ENCODE peak calls at places on chromosomes 3 and 15, in six cellular contexts. One of them, this sample, is unnamed.

GRCh38 chr3:177597325-177598109 is 400.2 kb upstream of the TBL1XR1 start:
- DNase-seq in BJ: peak
- DNase-seq in lower lobe of right lung: no peak
- DNase-seq in aorta: no peak
- DNase-seq in fibroblast of pulmonary artery: peak
- DNase-seq in A549: no peak
- DNase-seq in this sample: peak

GRCh38 chr3:123723527-123724168 is 138.8 kb upstream of the HACD2 start:
- DNase-seq in BJ: no peak
- DNase-seq in lower lobe of right lung: no peak
- DNase-seq in aorta: no peak
- DNase-seq in fibroblast of pulmonary artery: peak
- DNase-seq in A549: peak
- DNase-seq in this sample: no peak

GRCh38 chr15:92161039-92161670 is 232.5 kb upstream of the ST8SIA2 start:
- DNase-seq in BJ: no peak
- DNase-seq in lower lobe of right lung: no peak
- DNase-seq in aorta: no peak
- DNase-seq in fibroblast of pulmonary artery: no peak
- DNase-seq in A549: no peak
- DNase-seq in this sample: no peak

GRCh38 chr3:73110530-73110929 is 49.1 kb downstream of the EBLN2 start:
- DNase-seq in BJ: no peak
- DNase-seq in lower lobe of right lung: no peak
- DNase-seq in aorta: no peak
- DNase-seq in fibroblast of pulmonary artery: no peak
- DNase-seq in A549: no peak
- DNase-seq in this sample: no peak

GRCh38 chr15:62052714-62053113 is 7.5 kb downstream of the VPS13C start:
- DNase-seq in BJ: no peak
- DNase-seq in lower lobe of right lung: no peak
- DNase-seq in aorta: no peak
- DNase-seq in fibroblast of pulmonary artery: no peak
- DNase-seq in A549: no peak
- DNase-seq in this sample: no peak

GRCh38 chr3:156837130-156837529 is 11.0 kb downstream of the LEKR1 start:
- DNase-seq in BJ: no peak
- DNase-seq in lower lobe of right lung: no peak
- DNase-seq in aorta: no peak
- DNase-seq in fibroblast of pulmonary artery: no peak
- DNase-seq in A549: no peak
- DNase-seq in this sample: no peak

GRCh38 chr3:38534180-38534579 is 38.0 kb downstream of the EXOG start:
- DNase-seq in BJ: no peak
- DNase-seq in lower lobe of right lung: no peak
- DNase-seq in aorta: no peak
- DNase-seq in fibroblast of pulmonary artery: no peak
- DNase-seq in A549: no peak
- DNase-seq in this sample: no peak

GRCh38 chr15:93948728-93949127 is 282.6 kb upstream of the MCTP2 start:
- DNase-seq in BJ: no peak
- DNase-seq in lower lobe of right lung: no peak
- DNase-seq in aorta: no peak
- DNase-seq in fibroblast of pulmonary artery: no peak
- DNase-seq in A549: no peak
- DNase-seq in this sample: no peak

GRCh38 chr15:20644026-20644425 is 102.4 kb upstream of the GOLGA6L6 start:
- DNase-seq in BJ: no peak
- DNase-seq in lower lobe of right lung: no peak
- DNase-seq in aorta: peak
- DNase-seq in fibroblast of pulmonary artery: no peak
- DNase-seq in A549: no peak
- DNase-seq in this sample: no peak

GRCh38 chr15:45385568-45385967 is 7.2 kb upstream of the GATM start:
- DNase-seq in BJ: no peak
- DNase-seq in lower lobe of right lung: no peak
- DNase-seq in aorta: no peak
- DNase-seq in fibroblast of pulmonary artery: no peak
- DNase-seq in A549: no peak
- DNase-seq in this sample: no peak

GRCh38 chr3:189756651-189757078 is 125.5 kb downstream of the TP63 start:
- DNase-seq in BJ: no peak
- DNase-seq in lower lobe of right lung: no peak
- DNase-seq in aorta: no peak
- DNase-seq in fibroblast of pulmonary artery: no peak
- DNase-seq in A549: peak
- DNase-seq in this sample: no peak

GRCh38 chr3:171192176-171192854 is 165.8 kb upstream of the SLC2A2 start:
- DNase-seq in BJ: peak
- DNase-seq in lower lobe of right lung: no peak
- DNase-seq in aorta: no peak
- DNase-seq in fibroblast of pulmonary artery: peak
- DNase-seq in A549: peak
- DNase-seq in this sample: peak

GRCh38 chr3:197356275-197356674 is 57.9 kb upstream of the DLG1 start:
- DNase-seq in BJ: no peak
- DNase-seq in lower lobe of right lung: no peak
- DNase-seq in aorta: peak
- DNase-seq in fibroblast of pulmonary artery: no peak
- DNase-seq in A549: no peak
- DNase-seq in this sample: no peak

GRCh38 chr3:49673715-49674490 is at the start of gene APEH:
- DNase-seq in BJ: peak
- DNase-seq in lower lobe of right lung: peak
- DNase-seq in aorta: peak
- DNase-seq in fibroblast of pulmonary artery: peak
- DNase-seq in A549: peak
- DNase-seq in this sample: peak

GRCh38 chr3:55200916-55201315 is 273.1 kb upstream of the LRTM1 start:
- DNase-seq in BJ: no peak
- DNase-seq in lower lobe of right lung: no peak
- DNase-seq in aorta: no peak
- DNase-seq in fibroblast of pulmonary artery: no peak
- DNase-seq in A549: no peak
- DNase-seq in this sample: no peak

GRCh38 chr15:75669191-75669878 is 21.6 kb downstream of the SNX33 start:
- DNase-seq in BJ: no peak
- DNase-seq in lower lobe of right lung: no peak
- DNase-seq in aorta: no peak
- DNase-seq in fibroblast of pulmonary artery: peak
- DNase-seq in A549: peak
- DNase-seq in this sample: no peak

GRCh38 chr3:185205865-185206264 is 48.0 kb downstream of the EHHADH start:
- DNase-seq in BJ: no peak
- DNase-seq in lower lobe of right lung: no peak
- DNase-seq in aorta: no peak
- DNase-seq in fibroblast of pulmonary artery: no peak
- DNase-seq in A549: no peak
- DNase-seq in this sample: no peak

DNA sequence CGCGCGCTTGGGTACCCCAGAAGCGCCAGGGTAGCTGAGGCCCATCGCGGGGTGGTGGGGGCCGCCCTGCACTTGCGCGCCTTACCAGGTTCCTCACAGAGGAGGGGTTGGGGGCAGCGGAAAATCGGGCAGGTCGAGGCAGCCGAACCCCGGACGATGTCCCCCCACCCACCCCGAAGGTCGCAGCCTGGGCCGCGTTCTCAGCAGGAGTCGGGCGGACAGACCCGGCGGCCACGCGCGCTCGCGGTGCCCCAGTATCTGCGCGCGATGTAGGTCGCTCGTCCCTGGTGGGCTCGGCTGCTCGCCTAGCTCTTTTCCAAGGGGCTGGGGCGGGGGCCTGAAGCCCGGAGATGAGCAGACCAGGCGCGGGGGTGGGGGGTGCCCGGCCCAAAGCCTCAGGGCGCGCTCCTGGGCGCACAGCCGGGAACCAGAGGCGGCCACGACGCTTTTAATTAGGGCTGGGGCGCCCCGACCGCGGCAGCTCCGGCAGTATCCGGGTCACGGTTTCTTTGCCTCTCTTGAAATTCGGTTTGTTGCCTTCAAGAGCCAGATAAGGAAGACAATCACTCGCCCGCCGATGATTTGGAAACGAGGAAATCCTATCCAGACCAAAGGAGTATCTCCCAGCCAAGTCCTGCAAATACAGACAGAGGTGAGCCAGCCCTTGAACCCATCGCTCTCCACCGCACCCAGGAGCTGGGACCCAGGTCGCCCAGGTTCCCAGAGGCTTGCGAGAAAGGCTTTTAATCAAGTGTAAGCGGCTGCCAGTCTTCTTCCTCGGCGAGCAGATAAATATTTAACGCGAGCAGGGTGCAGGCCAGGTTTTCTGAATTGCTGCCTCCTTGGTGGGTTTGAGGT is 4.6 kb downstream of the SKOR1 start:
- DNase-seq in BJ: no peak
- DNase-seq in lower lobe of right lung: no peak
- DNase-seq in aorta: peak
- DNase-seq in fibroblast of pulmonary artery: no peak
- DNase-seq in A549: no peak
- DNase-seq in this sample: no peak
- H3K4me3 ChIP-seq in BJ: no peak
- H3K4me3 ChIP-seq in lower lobe of right lung: no peak
- H3K4me3 ChIP-seq in aorta: no peak
- H3K4me3 ChIP-seq in fibroblast of pulmonary artery: no peak
- H3K4me3 ChIP-seq in A549: no peak
- H3K4me3 ChIP-seq in this sample: no peak

GRCh38 chr3:12558706-12559105 is 1.8 kb downstream of the MKRN2 start:
- DNase-seq in BJ: no peak
- DNase-seq in lower lobe of right lung: no peak
- DNase-seq in aorta: no peak
- DNase-seq in fibroblast of pulmonary artery: no peak
- DNase-seq in A549: no peak
- DNase-seq in this sample: no peak
- H3K4me3 ChIP-seq in BJ: peak
- H3K4me3 ChIP-seq in lower lobe of right lung: no peak
- H3K4me3 ChIP-seq in aorta: no peak
- H3K4me3 ChIP-seq in fibroblast of pulmonary artery: peak
- H3K4me3 ChIP-seq in A549: no peak
- H3K4me3 ChIP-seq in this sample: no peak

GRCh38 chr3:52533623-52534280 is at the start of gene NT5DC2:
- DNase-seq in BJ: no peak
- DNase-seq in lower lobe of right lung: no peak
- DNase-seq in aorta: peak
- DNase-seq in fibroblast of pulmonary artery: peak
- DNase-seq in A549: peak
- DNase-seq in this sample: no peak

GRCh38 chr3:52535411-52536111 is 844 bp upstream of the UQCC5 start:
- DNase-seq in BJ: no peak
- DNase-seq in lower lobe of right lung: no peak
- DNase-seq in aorta: peak
- DNase-seq in fibroblast of pulmonary artery: no peak
- DNase-seq in A549: no peak
- DNase-seq in this sample: no peak

GRCh38 chr3:52536112-52536368 is 365 bp upstream of the UQCC5 start:
- DNase-seq in BJ: no peak
- DNase-seq in lower lobe of right lung: no peak
- DNase-seq in aorta: no peak
- DNase-seq in fibroblast of pulmonary artery: no peak
- DNase-seq in A549: no peak
- DNase-seq in this sample: no peak

GRCh38 chr3:52532838-52533622 is 627 bp downstream of the NT5DC2 start:
- DNase-seq in BJ: no peak
- DNase-seq in lower lobe of right lung: no peak
- DNase-seq in aorta: peak
- DNase-seq in fibroblast of pulmonary artery: peak
- DNase-seq in A549: no peak
- DNase-seq in this sample: no peak

GRCh38 chr3:52534281-52535183 is 875 bp upstream of the NT5DC2 start:
- DNase-seq in BJ: no peak
- DNase-seq in lower lobe of right lung: no peak
- DNase-seq in aorta: peak
- DNase-seq in fibroblast of pulmonary artery: peak
- DNase-seq in A549: no peak
- DNase-seq in this sample: no peak
- H3K4me3 ChIP-seq in BJ: peak
- H3K4me3 ChIP-seq in lower lobe of right lung: peak
- H3K4me3 ChIP-seq in aorta: peak
- H3K4me3 ChIP-seq in fibroblast of pulmonary artery: peak
- H3K4me3 ChIP-seq in A549: peak
- H3K4me3 ChIP-seq in this sample: peak

GRCh38 chr3:13281657-13282527 is 138.2 kb downstream of the NUP210 start:
- DNase-seq in BJ: no peak
- DNase-seq in lower lobe of right lung: peak
- DNase-seq in aorta: peak
- DNase-seq in fibroblast of pulmonary artery: no peak
- DNase-seq in A549: peak
- DNase-seq in this sample: no peak
- H3K4me3 ChIP-seq in BJ: no peak
- H3K4me3 ChIP-seq in lower lobe of right lung: peak
- H3K4me3 ChIP-seq in aorta: peak
- H3K4me3 ChIP-seq in fibroblast of pulmonary artery: no peak
- H3K4me3 ChIP-seq in A549: peak
- H3K4me3 ChIP-seq in this sample: no peak

DNA sequence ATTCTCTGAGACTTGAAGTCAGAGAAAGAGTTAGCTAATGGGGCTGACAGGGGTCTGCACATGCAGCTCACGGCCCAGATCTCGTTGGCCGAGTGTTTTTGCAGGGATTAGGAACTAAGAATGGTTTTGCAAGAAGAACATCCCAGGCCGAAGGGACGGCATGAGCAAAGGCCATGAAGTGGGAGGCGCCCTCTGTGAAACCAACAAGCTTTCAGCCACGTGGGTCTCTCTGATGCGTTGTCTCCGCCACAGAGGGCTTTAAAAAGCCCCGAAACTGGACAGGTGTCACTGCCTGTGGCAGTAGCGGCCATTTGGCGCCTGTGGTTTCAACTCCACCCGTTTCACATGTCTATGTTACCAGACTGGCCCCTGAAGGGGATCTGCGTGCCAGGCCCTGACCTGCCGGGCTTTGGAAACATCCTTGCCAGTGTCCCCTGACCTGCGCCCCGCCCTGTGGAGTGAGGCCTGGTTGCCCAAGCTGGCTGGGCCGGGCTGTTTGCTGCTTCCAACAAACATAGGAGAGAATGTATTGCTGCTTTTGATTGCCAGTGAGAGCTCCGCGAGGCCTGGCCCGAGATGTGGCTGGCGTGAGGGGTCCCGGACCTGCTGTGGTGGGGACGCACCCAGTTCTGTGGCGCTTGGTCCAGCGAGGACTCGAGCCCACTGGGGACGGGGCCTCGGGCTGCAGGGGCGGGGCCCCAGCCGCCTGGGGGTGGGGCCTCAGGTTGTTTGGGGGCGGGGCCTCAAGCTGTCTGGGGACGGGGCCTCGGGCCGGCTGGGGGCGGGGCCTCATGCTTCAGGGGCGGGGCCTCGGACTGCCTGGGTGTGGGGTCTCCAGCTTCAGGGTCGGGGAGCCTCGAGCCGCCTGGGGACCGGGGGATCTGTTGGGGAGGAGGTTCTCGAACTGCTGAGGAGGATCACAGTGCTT is 30.4 kb downstream of the GOLGA6L2 start:
- DNase-seq in BJ: no peak
- DNase-seq in lower lobe of right lung: no peak
- DNase-seq in aorta: peak
- DNase-seq in fibroblast of pulmonary artery: no peak
- DNase-seq in A549: no peak
- DNase-seq in this sample: no peak
- H3K4me3 ChIP-seq in BJ: no peak
- H3K4me3 ChIP-seq in lower lobe of right lung: no peak
- H3K4me3 ChIP-seq in aorta: no peak
- H3K4me3 ChIP-seq in fibroblast of pulmonary artery: no peak
- H3K4me3 ChIP-seq in A549: no peak
- H3K4me3 ChIP-seq in this sample: no peak

This sample was measured in AG04449.